ENCODE peak calls at places on chromosome 5, in ten cellular contexts. L is HT1080; G is stimulated activated CD8-positive, alpha-beta memory T cell treated with anti-CD3 and anti-CD28 coated beads, Interleukin-7, amount 100 ng/mL, for 4 hours; Q is T-helper 2 cell; Y is amygdala; E is RCC 7860; K is cardiac fibroblast; F is GM06990; V is NCI-H510A treated with DMSO at 0.1 percent for 48 hours; W is GM03348. I is an unnamed sample.

GRCh38 chr5:177416334-177416733 is 7.0 kb upstream of the F12 start:
- DNase-seq in L (no peak), G (no peak), Q (no peak), Y (no peak), E (no peak), K (peak), F (no peak), V (no peak), W (no peak), I (no peak)

GRCh38 chr5:169431386-169431785 is 130.4 kb upstream of the SLIT3 start:
- DNase-seq in L (peak), G (no peak), Q (no peak), Y (no peak), E (peak), K (peak), F (no peak), V (no peak), W (no peak), I (no peak)

GRCh38 chr5:119304439-119304838 is 51.4 kb upstream of the TNFAIP8 start:
- DNase-seq in L (peak), G (no peak), Q (no peak), Y (no peak), E (no peak), K (peak), F (no peak), V (no peak), W (no peak), I (no peak)

GRCh38 chr5:15560421-15560820 is 60.4 kb downstream of the FBXL7 start:
- DNase-seq in L (no peak), G (no peak), Q (no peak), Y (no peak), E (no peak), K (peak), F (no peak), V (no peak), W (no peak), I (no peak)

GRCh38 chr5:144298658-144299057 is 128.0 kb downstream of the KCTD16 start:
- DNase-seq in L (no peak), G (no peak), Q (no peak), Y (no peak), E (no peak), K (no peak), F (no peak), V (no peak), W (no peak), I (no peak)

GRCh38 chr5:77777281-77777892 is 1.2 kb upstream of the TBCA start:
- DNase-seq in L (peak), G (no peak), Q (no peak), Y (no peak), E (no peak), K (no peak), F (no peak), V (no peak), W (no peak), I (no peak)

GRCh38 chr5:76709762-76710161 is 6.2 kb upstream of the F2R start:
- DNase-seq in L (peak), G (no peak), Q (no peak), Y (no peak), E (peak), K (peak), F (no peak), V (no peak), W (peak), I (no peak)

GRCh38 chr5:149317281-149318048 is 27.8 kb upstream of the GRPEL2 start:
- DNase-seq in L (peak), G (no peak), Q (peak), Y (no peak), E (peak), K (peak), F (no peak), V (peak), W (peak), I (peak)

GRCh38 chr5:157431544-157432200 is 28.3 kb upstream of the NIPAL4 start:
- DNase-seq in L (peak), G (no peak), Q (peak), Y (peak), E (peak), K (peak), F (peak), V (no peak), W (peak), I (peak)

GRCh38 chr5:147223951-147224791 is 10.7 kb upstream of the STK32A start:
- DNase-seq in L (peak), G (no peak), Q (no peak), Y (peak), E (no peak), K (peak), F (no peak), V (peak), W (peak), I (no peak)

GRCh38 chr5:149127394-149127955 is 13.8 kb upstream of the ABLIM3 start:
- DNase-seq in L (no peak), G (no peak), Q (no peak), Y (no peak), E (no peak), K (no peak), F (no peak), V (no peak), W (no peak), I (no peak)

GRCh38 chr5:172858990-172859811 is 25.1 kb downstream of the ERGIC1 start:
- DNase-seq in L (no peak), G (no peak), Q (no peak), Y (no peak), E (peak), K (peak), F (no peak), V (no peak), W (peak), I (no peak)

GRCh38 chr5:76604838-76605237 is 18.4 kb downstream of the F2RL2 start:
- DNase-seq in L (peak), G (no peak), Q (no peak), Y (no peak), E (no peak), K (peak), F (no peak), V (no peak), W (no peak), I (no peak)

GRCh38 chr5:126334755-126335154 is 88.5 kb upstream of the GRAMD2B start:
- DNase-seq in L (no peak), G (no peak), Q (no peak), Y (no peak), E (no peak), K (no peak), F (no peak), V (no peak), W (no peak), I (no peak)

GRCh38 chr5:165631235-165631634 is 2125.8 kb downstream of the MAT2B start:
- DNase-seq in L (no peak), G (no peak), Q (no peak), Y (no peak), E (no peak), K (no peak), F (no peak), V (no peak), W (no peak), I (no peak)

GRCh38 chr5:56314536-56314935 is 81.4 kb upstream of the ANKRD55 start:
- DNase-seq in L (peak), G (no peak), Q (no peak), Y (no peak), E (no peak), K (peak), F (peak), V (no peak), W (no peak), I (no peak)

GRCh38 chr5:57338068-57338848 is 144.4 kb downstream of the ACTBL2 start:
- DNase-seq in L (peak), G (no peak), Q (peak), Y (no peak), E (peak), K (peak), F (no peak), V (no peak), W (no peak), I (no peak)

GRCh38 chr5:149002761-149003689 is 59.8 kb downstream of the SH3TC2 start:
- DNase-seq in L (peak), G (no peak), Q (no peak), Y (no peak), E (peak), K (peak), F (no peak), V (no peak), W (peak), I (no peak)

GRCh38 chr5:133821311-133821741 is 147.1 kb downstream of the C5orf15 start:
- DNase-seq in L (no peak), G (no peak), Q (no peak), Y (no peak), E (peak), K (no peak), F (no peak), V (no peak), W (no peak), I (no peak)

GRCh38 chr5:179222246-179223017 is 122.8 kb downstream of the ADAMTS2 start:
- DNase-seq in L (no peak), G (no peak), Q (no peak), Y (no peak), E (no peak), K (no peak), F (no peak), V (no peak), W (no peak), I (no peak)

GRCh38 chr5:154117930-154118329 is 72.6 kb upstream of the GALNT10 start:
- DNase-seq in L (no peak), G (no peak), Q (no peak), Y (no peak), E (no peak), K (no peak), F (no peak), V (peak), W (peak), I (no peak)

GRCh38 chr5:45288746-45289145 is 407.4 kb downstream of the HCN1 start:
- DNase-seq in L (no peak), G (no peak), Q (no peak), Y (no peak), E (no peak), K (no peak), F (no peak), V (no peak), W (no peak), I (no peak)

GRCh38 chr5:154390096-154390495 is 55.7 kb upstream of the SAP30L start:
- DNase-seq in L (no peak), G (no peak), Q (no peak), Y (no peak), E (no peak), K (peak), F (no peak), V (no peak), W (no peak), I (no peak)

GRCh38 chr5:109706065-109706464 is 16.3 kb downstream of the MAN2A1 start:
- DNase-seq in L (no peak), G (no peak), Q (no peak), Y (no peak), E (no peak), K (no peak), F (no peak), V (no peak), W (no peak), I (no peak)

GRCh38 chr5:134410822-134411221 is 859 bp downstream of the CDKN2AIPNL start:
- DNase-seq in L (no peak), G (no peak), Q (no peak), Y (no peak), E (no peak), K (no peak), F (no peak), V (no peak), W (no peak), I (no peak)

GRCh38 chr5:73454379-73455036 is 5.9 kb upstream of the FOXD1 start:
- DNase-seq in L (peak), G (no peak), Q (peak), Y (no peak), E (peak), K (peak), F (no peak), V (peak), W (peak), I (peak)

GRCh38 chr5:64003966-64004365 is 41.7 kb upstream of the HTR1A start:
- DNase-seq in L (no peak), G (no peak), Q (no peak), Y (no peak), E (no peak), K (no peak), F (no peak), V (no peak), W (no peak), I (no peak)

GRCh38 chr5:57900356-57900944 is 417.8 kb upstream of the ACTBL2 start:
- DNase-seq in L (no peak), G (no peak), Q (no peak), Y (no peak), E (no peak), K (no peak), F (no peak), V (no peak), W (no peak), I (no peak)

GRCh38 chr5:168879929-168880328 is 300.8 kb upstream of the PANK3 start:
- DNase-seq in L (no peak), G (no peak), Q (no peak), Y (no peak), E (no peak), K (peak), F (peak), V (no peak), W (peak), I (no peak)

GRCh38 chr5:111326551-111326950 is 102.4 kb downstream of the CAMK4 start:
- DNase-seq in L (no peak), G (no peak), Q (no peak), Y (no peak), E (no peak), K (no peak), F (no peak), V (no peak), W (no peak), I (no peak)

GRCh38 chr5:125203039-125203438 is 456.6 kb upstream of the ZNF608 start:
- DNase-seq in L (no peak), G (no peak), Q (no peak), Y (no peak), E (no peak), K (no peak), F (no peak), V (no peak), W (no peak), I (no peak)

GRCh38 chr5:81906086-81906485 is 65.7 kb upstream of the ATG10 start:
- DNase-seq in L (no peak), G (no peak), Q (no peak), Y (no peak), E (no peak), K (no peak), F (no peak), V (no peak), W (no peak), I (no peak)

GRCh38 chr5:135033026-135033861 is 784 bp downstream of the PITX1 start:
- DNase-seq in L (peak), G (no peak), Q (peak), Y (no peak), E (no peak), K (peak), F (no peak), V (peak), W (peak), I (no peak)

GRCh38 chr5:73299017-73299630 is 126.1 kb downstream of the TMEM174 start:
- DNase-seq in L (no peak), G (no peak), Q (peak), Y (no peak), E (no peak), K (no peak), F (peak), V (no peak), W (peak), I (no peak)

GRCh38 chr5:132410451-132411381 is 41.2 kb downstream of the SLC22A5 start:
- DNase-seq in L (peak), G (peak), Q (peak), Y (peak), E (peak), K (peak), F (peak), V (peak), W (peak), I (peak)

I was measured in central memory CD4-positive, alpha-beta T cell.